ENCODE peak calls at places on chromosomes 16 and 17, in four cellular contexts. I, Q, Z and R are unnamed samples.

GRCh38 chr16:11994187-11995119 is 17.9 kb downstream of the SNX29 start:
- DNase-seq in Z (no peak), I (no peak), Q (no peak), R (peak; percentile 76)

GRCh38 chr16:24820522-24820921 is 25.2 kb upstream of the SLC5A11 start:
- DNase-seq in I (no peak), Q (no peak), Z (no peak), R (no peak)

GRCh38 chr17:72591500-72592241 is 470.9 kb downstream of the SOX9 start:
- DNase-seq in Q (peak; percentile 78), Z (peak; percentile 58), I (no peak), R (no peak)

GRCh38 chr16:57901480-57902069 is 69.4 kb downstream of the CNGB1 start:
- DNase-seq in Q (no peak), Z (no peak), I (no peak), R (no peak)

GRCh38 chr17:63988741-63989621 is 9.2 kb upstream of the PRR29 start:
- DNase-seq in I (no peak), Q (no peak), Z (peak; percentile 45), R (no peak)

GRCh38 chr16:84839956-84840355 is 20.2 kb downstream of the CRISPLD2 start:
- DNase-seq in Q (peak; percentile 21), I (no peak), Z (peak; percentile 66), R (no peak)

GRCh38 chr16:86170720-86171119 is 271.8 kb downstream of the IRF8 start:
- DNase-seq in I (no peak), Q (no peak), Z (no peak), R (no peak)

GRCh38 chr17:64005734-64006167 is 7.6 kb downstream of the PRR29 start:
- DNase-seq in Z (no peak), I (peak; percentile 59), Q (peak; percentile 76), R (no peak)

GRCh38 chr16:9929313-9929712 is 252.9 kb downstream of the GRIN2A start:
- DNase-seq in Q (no peak), I (no peak), Z (no peak), R (no peak)

GRCh38 chr16:4618645-4619418 is 4.1 kb upstream of the UBALD1 start:
- DNase-seq in Q (no peak), I (no peak), Z (no peak), R (no peak)

GRCh38 chr16:82456683-82457082 is 170.1 kb upstream of the CDH13 start:
- DNase-seq in I (peak; percentile 74), Z (peak; percentile 82), Q (peak; percentile 69), R (peak; percentile 50)

GRCh38 chr16:12256880-12257279 is 280.3 kb downstream of the SNX29 start:
- DNase-seq in Z (no peak), I (no peak), Q (no peak), R (no peak)

GRCh38 chr16:64094992-64095579 is 1026.8 kb downstream of the CDH11 start:
- DNase-seq in Z (no peak), I (no peak), Q (no peak), R (no peak)

GRCh38 chr17:74239169-74239568 is 25.8 kb downstream of the TTYH2 start:
- DNase-seq in Z (no peak), Q (no peak), I (no peak), R (peak; percentile 70)

GRCh38 chr17:64200080-64201042 is 62.7 kb downstream of the TEX2 start:
- DNase-seq in Z (peak; percentile 16), I (no peak), Q (no peak), R (no peak)

GRCh38 chr17:83079340-83079747 is at the start of gene METRNL:
- DNase-seq in I (peak; percentile 86), Z (peak; percentile 69), Q (peak; percentile 99), R (no peak)

GRCh38 chr17:5042152-5043022 is 7.2 kb upstream of the SLC52A1 start:
- DNase-seq in I (peak; percentile 54), Z (no peak), Q (no peak), R (no peak)

GRCh38 chr17:38569701-38570512 is 35.8 kb downstream of the SRCIN1 start:
- DNase-seq in Q (peak; percentile 55), I (no peak), Z (no peak), R (no peak)

GRCh38 chr17:13002761-13003453 is 14.9 kb downstream of the ELAC2 start:
- DNase-seq in Z (peak; percentile 89), I (peak; percentile 48), Q (peak; percentile 78), R (no peak)

GRCh38 chr17:21539146-21539545 is 153.2 kb upstream of the KCNJ18 start:
- DNase-seq in Q (no peak), Z (no peak), I (no peak), R (no peak)

GRCh38 chr17:31424944-31425582 is 33.6 kb downstream of the RAB11FIP4 start:
- DNase-seq in I (no peak), Z (peak; percentile 62), Q (peak; percentile 83), R (no peak)

GRCh38 chr16:66935319-66936011 is at the start of gene CES2:
- DNase-seq in I (peak; percentile 58), Q (peak; percentile 71), Z (peak; percentile 21), R (no peak)

GRCh38 chr17:6752068-6752909 is 3.6 kb upstream of the XAF1 start:
- DNase-seq in I (no peak), Q (no peak), Z (no peak), R (peak; percentile 91)

GRCh38 chr16:64356267-64356666 is 765.6 kb downstream of the CDH11 start:
- DNase-seq in I (no peak), Z (no peak), Q (no peak), R (no peak)

GRCh38 chr16:9996191-9996590 is 186.0 kb downstream of the GRIN2A start:
- DNase-seq in Z (no peak), I (no peak), Q (no peak), R (no peak)

GRCh38 chr17:6435051-6435450 is at the start of gene AIPL1:
- DNase-seq in Z (peak; percentile 44), I (no peak), Q (no peak), R (no peak)

GRCh38 chr17:2042355-2042929 is 620 bp downstream of the OVCA2 start:
- DNase-seq in I (peak; percentile 22), Z (peak; percentile 46), Q (peak; percentile 65), R (no peak)

GRCh38 chr17:34252138-34252889 is 2.8 kb upstream of the CCL2 start:
- DNase-seq in I (no peak), Q (peak; percentile 49), Z (peak; percentile 22), R (peak; percentile 88)

GRCh38 chr17:17258998-17259397 is 22.0 kb upstream of the FLCN start:
- DNase-seq in I (no peak), Z (no peak), Q (no peak), R (no peak)

GRCh38 chr16:72723781-72724180 is 324.1 kb downstream of the ZFHX3 start:
- DNase-seq in Q (no peak), I (no peak), Z (no peak), R (no peak)

GRCh38 chr16:3274490-3274889 is 8.8 kb upstream of the ZNF263 start:
- DNase-seq in Q (no peak), Z (no peak), I (no peak), R (no peak)

GRCh38 chr16:87762071-87762571 is 3.7 kb downstream of the KLHDC4 start:
- DNase-seq in Q (no peak), I (no peak), Z (no peak), R (no peak)

GRCh38 chr16:2520784-2521577 is 810 bp downstream of the AMDHD2 start:
- DNase-seq in I (peak; percentile 66), Z (peak; percentile 60), Q (peak; percentile 61), R (no peak)

DNA sequence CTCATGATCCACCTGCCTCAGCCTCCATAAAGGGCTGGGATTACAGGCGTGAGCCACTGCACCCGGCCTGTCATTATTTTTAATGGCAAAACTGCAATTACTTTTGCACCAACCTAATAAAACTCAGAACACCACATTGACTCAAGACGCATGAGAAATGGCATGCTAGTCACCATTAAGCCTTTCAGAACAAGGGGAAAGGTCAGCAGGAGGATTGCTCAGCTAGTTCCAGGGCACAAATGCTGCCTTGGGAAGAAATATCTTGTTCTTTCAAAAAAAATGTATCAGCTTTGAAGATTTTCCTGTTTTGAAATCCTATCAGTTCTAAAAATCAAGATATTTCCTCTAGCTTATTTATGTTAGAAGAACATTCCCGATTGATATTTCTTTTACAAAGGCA is 32.4 kb upstream of the CDYL2 start:
- DNase-seq in Q (no peak), I (no peak), Z (no peak), R (no peak)
- TF ChIP-seq POLR2AphosphoS5 in Q (no peak), I (no peak), Z (no peak), R (no peak)

DNA sequence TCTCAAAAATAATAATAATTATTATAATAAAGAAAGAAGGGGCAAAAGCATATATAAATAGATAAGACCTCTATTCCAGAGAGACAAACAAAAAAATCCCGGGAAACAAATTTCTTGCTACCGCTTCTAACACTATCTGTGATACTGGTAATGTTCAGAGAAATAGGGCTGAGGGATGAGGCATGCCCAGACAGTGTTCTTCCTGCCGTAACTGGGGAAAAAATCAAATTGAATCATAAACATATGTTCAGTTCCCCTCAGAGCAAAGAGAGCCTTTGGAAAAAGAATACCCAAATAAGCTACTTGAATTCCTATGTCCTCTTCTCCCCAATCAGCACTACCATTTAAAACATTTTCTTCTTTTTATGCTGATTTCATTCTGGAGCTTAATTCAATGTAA is 688.0 kb downstream of the KCNJ2 start:
- DNase-seq in Z (no peak), I (no peak), Q (no peak), R (no peak)
- TF ChIP-seq CTCF in Z (no peak), I (no peak), Q (no peak), R (no peak)

DNA sequence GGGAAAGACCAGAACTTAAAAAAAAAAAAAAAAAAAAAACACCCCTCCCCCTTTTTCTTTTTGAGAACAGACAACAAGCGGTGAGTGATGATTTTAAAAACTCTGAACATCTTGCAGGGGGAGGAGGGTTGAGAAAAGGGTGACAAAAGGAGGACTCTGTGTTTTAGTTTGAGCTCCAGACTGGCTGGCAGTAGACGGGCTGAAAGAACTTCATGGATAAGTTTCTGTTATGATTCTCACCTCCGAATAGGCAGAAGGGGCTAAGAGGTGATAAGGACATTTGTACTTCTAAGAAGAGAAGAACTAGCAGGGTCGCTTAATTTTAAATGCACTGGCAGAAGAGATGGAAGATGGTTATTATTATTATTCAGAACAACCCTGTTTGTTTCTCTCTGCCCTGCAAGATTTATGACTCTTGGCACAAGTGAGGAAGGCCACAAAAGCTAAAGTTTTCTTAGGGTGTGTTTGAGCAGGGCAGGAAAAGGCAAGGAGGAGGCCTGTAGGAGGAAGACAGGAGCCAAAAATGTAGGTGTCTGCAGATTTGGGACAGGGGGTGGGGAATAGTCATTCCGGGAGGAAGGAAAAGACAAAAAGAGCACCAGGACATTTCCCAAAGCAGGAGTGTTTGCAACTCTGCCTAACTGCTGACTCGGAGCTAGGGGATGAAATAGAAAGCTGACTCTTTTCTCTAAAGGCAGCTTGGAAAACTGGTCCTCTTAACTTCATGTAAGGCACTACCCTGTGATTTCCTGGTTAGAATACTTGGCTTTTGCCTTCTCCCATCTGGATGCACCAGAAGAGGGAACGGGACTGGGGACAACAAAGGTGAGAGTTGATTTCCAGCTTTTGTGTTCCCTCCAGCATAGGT is 11.9 kb upstream of the HOXB2 start:
- DNase-seq in I (no peak), Z (no peak), Q (no peak), R (no peak)
- H3K4me3 ChIP-seq in I (no peak overlapping the region), Z (no peak overlapping the region), Q (no peak overlapping the region), R (no peak overlapping the region)

GRCh38 chr17:52648995-52649394 is 490.5 kb upstream of the CA10 start:
- DNase-seq in Z (no peak), I (no peak), Q (no peak), R (no peak)

GRCh38 chr17:52653014-52653413 is 494.5 kb upstream of the CA10 start:
- DNase-seq in Q (no peak), Z (no peak), I (no peak), R (no peak)

DNA sequence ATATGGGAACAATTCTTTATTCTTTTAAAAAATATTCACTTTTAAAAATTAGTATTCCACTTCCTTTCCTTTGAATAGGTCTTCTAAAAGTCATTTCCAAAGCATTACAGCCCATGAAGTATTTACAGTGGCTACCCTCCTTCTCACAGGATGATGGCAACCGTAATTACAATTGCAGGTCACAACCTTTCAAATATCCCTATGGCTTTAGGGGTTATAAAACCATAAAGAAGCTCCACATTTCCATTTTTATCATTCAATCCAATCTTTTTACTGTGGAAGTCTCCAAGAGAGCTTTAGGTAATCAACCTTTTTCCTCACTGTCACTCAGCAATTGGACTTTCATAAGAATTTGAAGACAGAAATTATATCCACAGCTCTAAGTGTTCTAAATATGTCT is 488.9 kb upstream of the CA10 start:
- DNase-seq in Z (no peak), I (no peak), Q (no peak), R (no peak)
- TF ChIP-seq POLR2AphosphoS5 in Z (no peak), I (no peak), Q (no peak), R (no peak)